ENCODE peak calls at places on chromosomes 6 and 20, in four cellular contexts. One of them, this sample, is unnamed.

GRCh38 chr6:13733178-13733851 is 21.7 kb upstream of the RANBP9 start:
- DNase-seq in IMR-90: peak
- DNase-seq in H1: no peak
- DNase-seq in H9: no peak
- DNase-seq in this sample: peak

GRCh38 chr6:75207211-75207984 is 1.5 kb upstream of the COL12A1 start:
- DNase-seq in IMR-90: peak
- DNase-seq in H1: no peak
- DNase-seq in H9: peak
- DNase-seq in this sample: peak

GRCh38 chr6:75463896-75464295 is 29.7 kb downstream of the FILIP1 start:
- DNase-seq in IMR-90: no peak
- DNase-seq in H1: no peak
- DNase-seq in H9: no peak
- DNase-seq in this sample: no peak

GRCh38 chr6:89590133-89590532 is 48.4 kb downstream of the LYRM2 start:
- DNase-seq in IMR-90: no peak
- DNase-seq in H1: no peak
- DNase-seq in H9: no peak
- DNase-seq in this sample: peak

GRCh38 chr6:170084166-170084730 is 206.6 kb downstream of the DLL1 start:
- DNase-seq in IMR-90: no peak
- DNase-seq in H1: no peak
- DNase-seq in H9: no peak
- DNase-seq in this sample: no peak

GRCh38 chr6:128421788-128422187 is 98.6 kb downstream of the PTPRK start:
- DNase-seq in IMR-90: no peak
- DNase-seq in H1: no peak
- DNase-seq in H9: no peak
- DNase-seq in this sample: no peak

GRCh38 chr20:19522080-19522801 is 235.8 kb upstream of the RIN2 start:
- DNase-seq in IMR-90: no peak
- DNase-seq in H1: no peak
- DNase-seq in H9: no peak
- DNase-seq in this sample: no peak

GRCh38 chr6:42197574-42198362 is 3.0 kb upstream of the GUCA1B start:
- DNase-seq in IMR-90: peak
- DNase-seq in H1: no peak
- DNase-seq in H9: no peak
- DNase-seq in this sample: no peak

GRCh38 chr6:170572704-170573466 is 11.6 kb downstream of the PDCD2 start:
- DNase-seq in IMR-90: no peak
- DNase-seq in H1: no peak
- DNase-seq in H9: no peak
- DNase-seq in this sample: peak

GRCh38 chr6:8181162-8181909 is 79.0 kb upstream of the EEF1E1 start:
- DNase-seq in IMR-90: no peak
- DNase-seq in H1: no peak
- DNase-seq in H9: no peak
- DNase-seq in this sample: no peak

GRCh38 chr6:138540468-138540867 is 41.2 kb upstream of the NHSL1 start:
- DNase-seq in IMR-90: peak
- DNase-seq in H1: no peak
- DNase-seq in H9: no peak
- DNase-seq in this sample: no peak

GRCh38 chr20:49986049-49986448 is 3.3 kb downstream of the SNAI1 start:
- DNase-seq in IMR-90: no peak
- DNase-seq in H1: no peak
- DNase-seq in H9: no peak
- DNase-seq in this sample: no peak

GRCh38 chr6:148969679-148970078 is 222.8 kb downstream of the UST start:
- DNase-seq in IMR-90: peak
- DNase-seq in H1: no peak
- DNase-seq in H9: no peak
- DNase-seq in this sample: no peak

GRCh38 chr20:25863536-25864325 is 167.1 kb upstream of the ZNF337 start:
- DNase-seq in IMR-90: no peak
- DNase-seq in H1: no peak
- DNase-seq in H9: peak
- DNase-seq in this sample: peak

GRCh38 chr6:108635505-108636226 is 74.9 kb downstream of the FOXO3 start:
- DNase-seq in IMR-90: no peak
- DNase-seq in H1: no peak
- DNase-seq in H9: no peak
- DNase-seq in this sample: no peak

GRCh38 chr20:46400253-46400652 is 6.2 kb downstream of the ELMO2 start:
- DNase-seq in IMR-90: peak
- DNase-seq in H1: no peak
- DNase-seq in H9: no peak
- DNase-seq in this sample: peak

GRCh38 chr6:87375315-87375714 is 30.7 kb downstream of the C6orf163 start:
- DNase-seq in IMR-90: no peak
- DNase-seq in H1: no peak
- DNase-seq in H9: no peak
- DNase-seq in this sample: no peak

GRCh38 chr6:57177545-57178225 is 5.6 kb downstream of the BAG2 start:
- DNase-seq in IMR-90: peak
- DNase-seq in H1: no peak
- DNase-seq in H9: no peak
- DNase-seq in this sample: no peak

GRCh38 chr6:127811939-127812338 is 88.9 kb downstream of the THEMIS start:
- DNase-seq in IMR-90: no peak
- DNase-seq in H1: no peak
- DNase-seq in H9: no peak
- DNase-seq in this sample: no peak

GRCh38 chr20:50149481-50150254 is 3.9 kb downstream of the PEDS1 start:
- DNase-seq in IMR-90: no peak
- DNase-seq in H1: no peak
- DNase-seq in H9: no peak
- DNase-seq in this sample: no peak

GRCh38 chr20:50027611-50028105 is 44.9 kb downstream of the SNAI1 start:
- DNase-seq in IMR-90: peak
- DNase-seq in H1: no peak
- DNase-seq in H9: no peak
- DNase-seq in this sample: no peak

GRCh38 chr6:21626756-21627155 is 33.2 kb downstream of the SOX4 start:
- DNase-seq in IMR-90: no peak
- DNase-seq in H1: no peak
- DNase-seq in H9: no peak
- DNase-seq in this sample: no peak

GRCh38 chr20:63290677-63291472 is 2.1 kb upstream of the COL20A1 start:
- DNase-seq in IMR-90: peak
- DNase-seq in H1: peak
- DNase-seq in H9: peak
- DNase-seq in this sample: peak

GRCh38 chr6:1190361-1190760 is 121.5 kb upstream of the FOXQ1 start:
- DNase-seq in IMR-90: peak
- DNase-seq in H1: peak
- DNase-seq in H9: no peak
- DNase-seq in this sample: peak

GRCh38 chr6:25232478-25232877 is 46.7 kb upstream of the CARMIL1 start:
- DNase-seq in IMR-90: no peak
- DNase-seq in H1: no peak
- DNase-seq in H9: no peak
- DNase-seq in this sample: no peak

GRCh38 chr6:5359413-5359812 is 98.1 kb downstream of the FARS2 start:
- DNase-seq in IMR-90: no peak
- DNase-seq in H1: no peak
- DNase-seq in H9: no peak
- DNase-seq in this sample: no peak

GRCh38 chr20:7879883-7880282 is 60.4 kb downstream of the HAO1 start:
- DNase-seq in IMR-90: peak
- DNase-seq in H1: no peak
- DNase-seq in H9: no peak
- DNase-seq in this sample: no peak

GRCh38 chr6:40720375-40720748 is 133.2 kb upstream of the LRFN2 start:
- DNase-seq in IMR-90: no peak
- DNase-seq in H1: no peak
- DNase-seq in H9: no peak
- DNase-seq in this sample: peak
- H2BK120ac ChIP-seq in IMR-90: no peak
- H2BK120ac ChIP-seq in H1: no peak
- H2BK120ac ChIP-seq in H9: no peak
- H2BK120ac ChIP-seq in this sample: no peak

GRCh38 chr20:10065154-10065833 is 30.5 kb downstream of the ANKEF1 start:
- DNase-seq in IMR-90: peak
- DNase-seq in H1: no peak
- DNase-seq in H9: no peak
- DNase-seq in this sample: peak
- H3K56ac ChIP-seq in IMR-90: no peak
- H3K56ac ChIP-seq in H1: no peak
- H3K56ac ChIP-seq in H9: no peak
- H3K56ac ChIP-seq in this sample: no peak

GRCh38 chr6:168064226-168064807 is 14.7 kb downstream of the FRMD1 start:
- DNase-seq in IMR-90: no peak
- DNase-seq in H1: no peak
- DNase-seq in H9: no peak
- DNase-seq in this sample: no peak

GRCh38 chr6:168060521-168060931 is 18.5 kb downstream of the FRMD1 start:
- DNase-seq in IMR-90: peak
- DNase-seq in H1: no peak
- DNase-seq in H9: peak
- DNase-seq in this sample: peak

GRCh38 chr6:168063431-168063830 is 15.6 kb downstream of the FRMD1 start:
- DNase-seq in IMR-90: no peak
- DNase-seq in H1: no peak
- DNase-seq in H9: no peak
- DNase-seq in this sample: no peak

GRCh38 chr6:168061269-168062210 is 17.5 kb downstream of the FRMD1 start:
- DNase-seq in IMR-90: no peak
- DNase-seq in H1: no peak
- DNase-seq in H9: no peak
- DNase-seq in this sample: no peak

GRCh38 chr6:168062346-168063289 is 16.4 kb downstream of the FRMD1 start:
- DNase-seq in IMR-90: no peak
- DNase-seq in H1: no peak
- DNase-seq in H9: no peak
- DNase-seq in this sample: no peak
- H2BK120ac ChIP-seq in IMR-90: no peak
- H2BK120ac ChIP-seq in H1: no peak
- H2BK120ac ChIP-seq in H9: no peak
- H2BK120ac ChIP-seq in this sample: no peak

DNA sequence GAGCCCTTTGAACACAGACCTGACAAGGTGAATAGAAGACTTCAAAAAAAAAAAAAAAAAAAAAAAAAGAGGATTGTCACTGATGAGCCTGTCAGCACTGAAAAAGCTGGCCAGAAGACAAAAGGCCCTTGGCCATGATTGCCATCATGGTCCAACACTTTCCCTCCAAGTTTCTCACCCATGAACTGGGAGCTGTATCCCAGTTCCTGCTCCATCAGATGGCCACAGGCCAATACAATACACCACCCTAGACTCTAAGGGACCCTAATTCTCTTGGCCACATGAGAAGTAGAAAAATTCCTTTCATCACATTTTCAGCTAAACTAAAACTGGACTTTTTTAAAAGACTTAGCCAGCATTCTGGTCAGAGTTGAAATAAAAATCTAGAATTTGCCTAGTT is 50.2 kb downstream of the NUDT3 start:
- DNase-seq in IMR-90: no peak
- DNase-seq in H1: no peak
- DNase-seq in H9: no peak
- DNase-seq in this sample: no peak
- H3K56ac ChIP-seq in IMR-90: no peak
- H3K56ac ChIP-seq in H1: no peak
- H3K56ac ChIP-seq in H9: no peak
- H3K56ac ChIP-seq in this sample: no peak

GRCh38 chr6:11411592-11411991 is 126.0 kb upstream of the TMEM170B start:
- DNase-seq in IMR-90: no peak
- DNase-seq in H1: no peak
- DNase-seq in H9: no peak
- DNase-seq in this sample: no peak

GRCh38 chr6:11412011-11412424 is 125.5 kb upstream of the TMEM170B start:
- DNase-seq in IMR-90: peak
- DNase-seq in H1: no peak
- DNase-seq in H9: no peak
- DNase-seq in this sample: peak

GRCh38 chr6:11413728-11414127 is 123.8 kb upstream of the TMEM170B start:
- DNase-seq in IMR-90: peak
- DNase-seq in H1: no peak
- DNase-seq in H9: no peak
- DNase-seq in this sample: no peak

GRCh38 chr6:11413112-11413687 is 124.3 kb upstream of the TMEM170B start:
- DNase-seq in IMR-90: no peak
- DNase-seq in H1: no peak
- DNase-seq in H9: no peak
- DNase-seq in this sample: no peak

DNA sequence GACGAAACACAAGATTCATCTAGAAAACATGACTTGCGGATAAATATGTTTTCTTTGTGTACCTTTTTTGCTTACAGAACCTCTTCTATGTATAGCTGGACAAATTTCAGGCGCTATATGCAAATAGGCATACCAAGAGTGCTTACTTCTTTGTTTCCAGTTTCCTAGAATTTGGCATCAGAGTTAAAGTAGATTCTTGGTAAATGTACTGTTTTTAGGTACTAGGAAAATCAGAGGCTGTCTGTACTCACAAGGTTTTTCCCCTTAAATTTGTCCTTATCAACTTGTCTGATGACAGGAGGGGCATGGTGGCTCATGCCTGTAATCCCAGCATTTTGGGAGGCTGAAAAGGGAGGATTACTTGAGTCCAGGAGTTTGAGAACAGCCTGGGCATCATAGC is 124.9 kb upstream of the TMEM170B start:
- DNase-seq in IMR-90: no peak
- DNase-seq in H1: no peak
- DNase-seq in H9: no peak
- DNase-seq in this sample: no peak
- H2BK120ac ChIP-seq in IMR-90: peak
- H2BK120ac ChIP-seq in H1: no peak
- H2BK120ac ChIP-seq in H9: no peak
- H2BK120ac ChIP-seq in this sample: no peak

This sample was measured in mesendoderm.